ENCODE peak calls at places on chromosomes 1 and 21, in seven cellular contexts. B is HS-27A, X is omental fat pad, A is HT1080, U is aorta, S is NCI-H146, J is foreskin melanocyte. I is an unnamed sample.

GRCh38 chr1:216600730-216601426 is 122.4 kb downstream of the ESRRG start:
- DNase-seq in B (peak), X (peak), A (peak), U (peak), S (peak), J (peak), I (no peak)

GRCh38 chr1:112762541-112763141 is 47.5 kb upstream of the PPM1J start:
- DNase-seq in B (no peak), X (no peak), A (no peak), U (no peak), S (no peak), J (no peak), I (no peak)

GRCh38 chr1:248855580-248855979 is 3.3 kb downstream of the ZNF692 start:
- DNase-seq in B (no peak), X (no peak), A (no peak), U (no peak), S (no peak), J (no peak), I (no peak)

GRCh38 chr21:27647401-27647800 is 680.5 kb upstream of the ADAMTS5 start:
- DNase-seq in B (no peak), X (no peak), A (no peak), U (no peak), S (no peak), J (no peak), I (no peak)

GRCh38 chr1:1272341-1273151 is 1.1 kb downstream of the UBE2J2 start:
- DNase-seq in B (no peak), X (no peak), A (peak), U (peak), S (peak), J (no peak), I (no peak)

GRCh38 chr1:163796394-163796821 is 474.7 kb downstream of the NUF2 start:
- DNase-seq in B (no peak), X (no peak), A (no peak), U (no peak), S (peak), J (peak), I (no peak)

GRCh38 chr21:30518876-30519275 is 16.9 kb upstream of the KRTAP19-5 start:
- DNase-seq in B (no peak), X (no peak), A (no peak), U (no peak), S (no peak), J (no peak), I (no peak)

GRCh38 chr1:3618904-3619671 is 5.7 kb upstream of the TPRG1L start:
- DNase-seq in B (no peak), X (peak), A (peak), U (peak), S (peak), J (peak), I (peak)

GRCh38 chr1:188062456-188062855 is 1233.7 kb downstream of the PLA2G4A start:
- DNase-seq in B (no peak), X (no peak), A (no peak), U (no peak), S (no peak), J (no peak), I (no peak)

GRCh38 chr1:188218289-188218688 is 1389.5 kb downstream of the PLA2G4A start:
- DNase-seq in B (no peak), X (no peak), A (no peak), U (no peak), S (no peak), J (no peak), I (no peak)